ENCODE peak calls at places on chromosomes 11 and 22, in ten cellular contexts. Y, N, P, U, F, Q, R, O, E and M are unnamed samples.

GRCh38 chr11:124676386-124676785 is 2.7 kb downstream of the SPA17 start:
- DNase-seq in N (no peak), E (peak), Y (peak), U (no peak), P (no peak), R (peak), F (no peak), Q (peak), O (no peak), M (no peak)

GRCh38 chr22:23365524-23365923 is 185.2 kb downstream of the BCR start:
- DNase-seq in O (no peak), Q (no peak), N (no peak), P (no peak), R (no peak), U (no peak), E (no peak), Y (no peak), F (no peak), M (no peak)

GRCh38 chr11:80462211-80462610 is 1021.4 kb upstream of the TENM4 start:
- DNase-seq in Q (no peak), F (no peak), E (no peak), R (no peak), Y (no peak), P (no peak), U (no peak), O (no peak), N (no peak), M (no peak)

GRCh38 chr22:49469896-49470740 is 357.6 kb downstream of the BRD1 start:
- DNase-seq in Y (no peak), O (no peak), P (no peak), N (no peak), U (no peak), R (no peak), E (no peak), Q (no peak), F (no peak), M (peak)

GRCh38 chr11:14041040-14041439 is 78.5 kb downstream of the SPON1 start:
- DNase-seq in R (no peak), N (no peak), Y (no peak), O (no peak), P (peak), U (peak), Q (peak), E (peak), F (no peak), M (no peak)

GRCh38 chr11:77175021-77175842 is 47.2 kb downstream of the MYO7A start:
- DNase-seq in E (no peak), Y (peak), N (no peak), U (no peak), Q (no peak), R (no peak), F (no peak), O (no peak), P (no peak), M (peak)

GRCh38 chr11:68215087-68215445 is 2.0 kb upstream of the KMT5B start:
- DNase-seq in O (no peak), P (no peak), F (peak), N (peak), Q (no peak), Y (no peak), U (no peak), E (no peak), R (no peak), M (no peak)

GRCh38 chr11:117738246-117738957 is 58.6 kb downstream of the DSCAML1 start:
- DNase-seq in N (no peak), Y (no peak), E (no peak), F (no peak), R (no peak), Q (no peak), U (no peak), O (no peak), P (no peak), M (no peak)

GRCh38 chr11:121465709-121466062 is 12.9 kb upstream of the SORL1-AS1 start:
- DNase-seq in Y (no peak), F (no peak), U (no peak), R (no peak), O (no peak), E (no peak), P (no peak), N (no peak), Q (no peak), M (no peak)

GRCh38 chr11:296976-297665 is 2.2 kb downstream of the IFITM5 start:
- DNase-seq in Y (peak), Q (no peak), O (no peak), U (no peak), F (no peak), R (no peak), P (no peak), E (peak), N (no peak), M (peak)

GRCh38 chr11:69055598-69056516 is 7.1 kb downstream of the TPCN2 start:
- DNase-seq in F (peak), R (no peak), E (no peak), Y (peak), U (no peak), Q (no peak), O (no peak), P (no peak), N (no peak), M (peak)

GRCh38 chr11:128575956-128576340 is 11.4 kb downstream of the ETS1 start:
- DNase-seq in U (no peak), P (no peak), E (peak), Q (no peak), F (peak), N (no peak), O (no peak), R (peak), Y (no peak), M (peak)